ENCODE peak calls at places on chromosomes 2 and 18, in eight cellular contexts. One of them, this sample, is unnamed.

GRCh38 chr2:61172671-61173070 is 10.7 kb downstream of the C2orf74 start:
- DNase-seq in T follicular helper cell: no peak
- DNase-seq in body of pancreas: no peak
- DNase-seq in H1: no peak
- DNase-seq in stimulated activated CD4-positive, alpha-beta T cell treated with anti-CD3 and anti-CD28 coated beads, Interleukin-1b, Interleukin-23, amount 100 ng/mL, for 24 hours: no peak
- DNase-seq in activated CD4-positive, alpha-beta T cell treated with anti-CD3 and anti-CD28 coated beads, Interleukin-2, amount 50 U/mL, for 1 hour: no peak
- DNase-seq in astrocyte: no peak
- DNase-seq in activated T-helper 1 cell treated with anti-CD3 and anti-CD28 coated beads, Interleukin-2, amount 50 U/mL, for 16 hours: no peak
- DNase-seq in this sample: no peak

GRCh38 chr2:232587527-232587926 is 37.0 kb downstream of the EIF4E2 start:
- DNase-seq in T follicular helper cell: no peak
- DNase-seq in body of pancreas: no peak
- DNase-seq in H1: no peak
- DNase-seq in stimulated activated CD4-positive, alpha-beta T cell treated with anti-CD3 and anti-CD28 coated beads, Interleukin-1b, Interleukin-23, amount 100 ng/mL, for 24 hours: no peak
- DNase-seq in activated CD4-positive, alpha-beta T cell treated with anti-CD3 and anti-CD28 coated beads, Interleukin-2, amount 50 U/mL, for 1 hour: no peak
- DNase-seq in astrocyte: no peak
- DNase-seq in activated T-helper 1 cell treated with anti-CD3 and anti-CD28 coated beads, Interleukin-2, amount 50 U/mL, for 16 hours: no peak
- DNase-seq in this sample: no peak

GRCh38 chr2:235956281-235956970 is 211.8 kb downstream of the GBX2 start:
- DNase-seq in T follicular helper cell: no peak
- DNase-seq in body of pancreas: no peak
- DNase-seq in H1: no peak
- DNase-seq in stimulated activated CD4-positive, alpha-beta T cell treated with anti-CD3 and anti-CD28 coated beads, Interleukin-1b, Interleukin-23, amount 100 ng/mL, for 24 hours: no peak
- DNase-seq in activated CD4-positive, alpha-beta T cell treated with anti-CD3 and anti-CD28 coated beads, Interleukin-2, amount 50 U/mL, for 1 hour: no peak
- DNase-seq in astrocyte: no peak
- DNase-seq in activated T-helper 1 cell treated with anti-CD3 and anti-CD28 coated beads, Interleukin-2, amount 50 U/mL, for 16 hours: no peak
- DNase-seq in this sample: no peak

GRCh38 chr18:54280206-54280550 is 10.9 kb downstream of the POLI start:
- DNase-seq in T follicular helper cell: no peak
- DNase-seq in body of pancreas: no peak
- DNase-seq in H1: no peak
- DNase-seq in stimulated activated CD4-positive, alpha-beta T cell treated with anti-CD3 and anti-CD28 coated beads, Interleukin-1b, Interleukin-23, amount 100 ng/mL, for 24 hours: no peak
- DNase-seq in activated CD4-positive, alpha-beta T cell treated with anti-CD3 and anti-CD28 coated beads, Interleukin-2, amount 50 U/mL, for 1 hour: no peak
- DNase-seq in astrocyte: no peak
- DNase-seq in activated T-helper 1 cell treated with anti-CD3 and anti-CD28 coated beads, Interleukin-2, amount 50 U/mL, for 16 hours: no peak
- DNase-seq in this sample: no peak

GRCh38 chr2:172416447-172417058 is 10.8 kb upstream of the ITGA6 start:
- DNase-seq in T follicular helper cell: no peak
- DNase-seq in body of pancreas: no peak
- DNase-seq in H1: no peak
- DNase-seq in stimulated activated CD4-positive, alpha-beta T cell treated with anti-CD3 and anti-CD28 coated beads, Interleukin-1b, Interleukin-23, amount 100 ng/mL, for 24 hours: no peak
- DNase-seq in activated CD4-positive, alpha-beta T cell treated with anti-CD3 and anti-CD28 coated beads, Interleukin-2, amount 50 U/mL, for 1 hour: no peak
- DNase-seq in astrocyte: no peak
- DNase-seq in activated T-helper 1 cell treated with anti-CD3 and anti-CD28 coated beads, Interleukin-2, amount 50 U/mL, for 16 hours: no peak
- DNase-seq in this sample: no peak

GRCh38 chr2:128547667-128548066 is 229.0 kb upstream of the HS6ST1 start:
- DNase-seq in T follicular helper cell: no peak
- DNase-seq in body of pancreas: no peak
- DNase-seq in H1: no peak
- DNase-seq in stimulated activated CD4-positive, alpha-beta T cell treated with anti-CD3 and anti-CD28 coated beads, Interleukin-1b, Interleukin-23, amount 100 ng/mL, for 24 hours: no peak
- DNase-seq in activated CD4-positive, alpha-beta T cell treated with anti-CD3 and anti-CD28 coated beads, Interleukin-2, amount 50 U/mL, for 1 hour: no peak
- DNase-seq in astrocyte: no peak
- DNase-seq in activated T-helper 1 cell treated with anti-CD3 and anti-CD28 coated beads, Interleukin-2, amount 50 U/mL, for 16 hours: no peak
- DNase-seq in this sample: no peak

GRCh38 chr2:40455661-40456060 is 3.8 kb upstream of the SLC8A1 start:
- DNase-seq in T follicular helper cell: no peak
- DNase-seq in body of pancreas: no peak
- DNase-seq in H1: no peak
- DNase-seq in stimulated activated CD4-positive, alpha-beta T cell treated with anti-CD3 and anti-CD28 coated beads, Interleukin-1b, Interleukin-23, amount 100 ng/mL, for 24 hours: no peak
- DNase-seq in activated CD4-positive, alpha-beta T cell treated with anti-CD3 and anti-CD28 coated beads, Interleukin-2, amount 50 U/mL, for 1 hour: no peak
- DNase-seq in astrocyte: no peak
- DNase-seq in activated T-helper 1 cell treated with anti-CD3 and anti-CD28 coated beads, Interleukin-2, amount 50 U/mL, for 16 hours: no peak
- DNase-seq in this sample: no peak

GRCh38 chr18:54197747-54198411 is 26.6 kb downstream of the MBD2 start:
- DNase-seq in T follicular helper cell: no peak
- DNase-seq in body of pancreas: no peak
- DNase-seq in H1: no peak
- DNase-seq in stimulated activated CD4-positive, alpha-beta T cell treated with anti-CD3 and anti-CD28 coated beads, Interleukin-1b, Interleukin-23, amount 100 ng/mL, for 24 hours: no peak
- DNase-seq in activated CD4-positive, alpha-beta T cell treated with anti-CD3 and anti-CD28 coated beads, Interleukin-2, amount 50 U/mL, for 1 hour: no peak
- DNase-seq in astrocyte: no peak
- DNase-seq in activated T-helper 1 cell treated with anti-CD3 and anti-CD28 coated beads, Interleukin-2, amount 50 U/mL, for 16 hours: no peak
- DNase-seq in this sample: no peak

GRCh38 chr2:233705911-233706506 is 6.7 kb upstream of the UGT1A5 start:
- DNase-seq in T follicular helper cell: no peak
- DNase-seq in body of pancreas: peak
- DNase-seq in H1: no peak
- DNase-seq in stimulated activated CD4-positive, alpha-beta T cell treated with anti-CD3 and anti-CD28 coated beads, Interleukin-1b, Interleukin-23, amount 100 ng/mL, for 24 hours: no peak
- DNase-seq in activated CD4-positive, alpha-beta T cell treated with anti-CD3 and anti-CD28 coated beads, Interleukin-2, amount 50 U/mL, for 1 hour: no peak
- DNase-seq in astrocyte: peak
- DNase-seq in activated T-helper 1 cell treated with anti-CD3 and anti-CD28 coated beads, Interleukin-2, amount 50 U/mL, for 16 hours: no peak
- DNase-seq in this sample: no peak

GRCh38 chr2:156329031-156329921 is 3.2 kb downstream of the NR4A2 start:
- DNase-seq in T follicular helper cell: no peak
- DNase-seq in body of pancreas: no peak
- DNase-seq in H1: no peak
- DNase-seq in stimulated activated CD4-positive, alpha-beta T cell treated with anti-CD3 and anti-CD28 coated beads, Interleukin-1b, Interleukin-23, amount 100 ng/mL, for 24 hours: no peak
- DNase-seq in activated CD4-positive, alpha-beta T cell treated with anti-CD3 and anti-CD28 coated beads, Interleukin-2, amount 50 U/mL, for 1 hour: no peak
- DNase-seq in astrocyte: no peak
- DNase-seq in activated T-helper 1 cell treated with anti-CD3 and anti-CD28 coated beads, Interleukin-2, amount 50 U/mL, for 16 hours: no peak
- DNase-seq in this sample: no peak

GRCh38 chr2:88016948-88017779 is 817 bp upstream of the RNU2-63P start:
- DNase-seq in T follicular helper cell: no peak
- DNase-seq in body of pancreas: peak
- DNase-seq in H1: no peak
- DNase-seq in stimulated activated CD4-positive, alpha-beta T cell treated with anti-CD3 and anti-CD28 coated beads, Interleukin-1b, Interleukin-23, amount 100 ng/mL, for 24 hours: no peak
- DNase-seq in activated CD4-positive, alpha-beta T cell treated with anti-CD3 and anti-CD28 coated beads, Interleukin-2, amount 50 U/mL, for 1 hour: no peak
- DNase-seq in astrocyte: peak
- DNase-seq in activated T-helper 1 cell treated with anti-CD3 and anti-CD28 coated beads, Interleukin-2, amount 50 U/mL, for 16 hours: peak
- DNase-seq in this sample: peak

GRCh38 chr2:2238726-2239269 is 92.3 kb downstream of the MYT1L start:
- DNase-seq in T follicular helper cell: no peak
- DNase-seq in body of pancreas: no peak
- DNase-seq in H1: no peak
- DNase-seq in stimulated activated CD4-positive, alpha-beta T cell treated with anti-CD3 and anti-CD28 coated beads, Interleukin-1b, Interleukin-23, amount 100 ng/mL, for 24 hours: no peak
- DNase-seq in activated CD4-positive, alpha-beta T cell treated with anti-CD3 and anti-CD28 coated beads, Interleukin-2, amount 50 U/mL, for 1 hour: no peak
- DNase-seq in astrocyte: no peak
- DNase-seq in activated T-helper 1 cell treated with anti-CD3 and anti-CD28 coated beads, Interleukin-2, amount 50 U/mL, for 16 hours: no peak
- DNase-seq in this sample: no peak

GRCh38 chr2:9406529-9407362 is 16.6 kb downstream of the ITGB1BP1 start:
- DNase-seq in T follicular helper cell: no peak
- DNase-seq in body of pancreas: no peak
- DNase-seq in H1: no peak
- DNase-seq in stimulated activated CD4-positive, alpha-beta T cell treated with anti-CD3 and anti-CD28 coated beads, Interleukin-1b, Interleukin-23, amount 100 ng/mL, for 24 hours: no peak
- DNase-seq in activated CD4-positive, alpha-beta T cell treated with anti-CD3 and anti-CD28 coated beads, Interleukin-2, amount 50 U/mL, for 1 hour: no peak
- DNase-seq in astrocyte: no peak
- DNase-seq in activated T-helper 1 cell treated with anti-CD3 and anti-CD28 coated beads, Interleukin-2, amount 50 U/mL, for 16 hours: no peak
- DNase-seq in this sample: no peak

GRCh38 chr2:120809576-120810440 is 74.1 kb downstream of the GLI2 start:
- DNase-seq in T follicular helper cell: no peak
- DNase-seq in body of pancreas: no peak
- DNase-seq in H1: no peak
- DNase-seq in stimulated activated CD4-positive, alpha-beta T cell treated with anti-CD3 and anti-CD28 coated beads, Interleukin-1b, Interleukin-23, amount 100 ng/mL, for 24 hours: no peak
- DNase-seq in activated CD4-positive, alpha-beta T cell treated with anti-CD3 and anti-CD28 coated beads, Interleukin-2, amount 50 U/mL, for 1 hour: no peak
- DNase-seq in astrocyte: no peak
- DNase-seq in activated T-helper 1 cell treated with anti-CD3 and anti-CD28 coated beads, Interleukin-2, amount 50 U/mL, for 16 hours: no peak
- DNase-seq in this sample: no peak

GRCh38 chr2:217616936-217617335 is 385.9 kb downstream of the TNS1 start:
- DNase-seq in T follicular helper cell: no peak
- DNase-seq in body of pancreas: no peak
- DNase-seq in H1: no peak
- DNase-seq in stimulated activated CD4-positive, alpha-beta T cell treated with anti-CD3 and anti-CD28 coated beads, Interleukin-1b, Interleukin-23, amount 100 ng/mL, for 24 hours: no peak
- DNase-seq in activated CD4-positive, alpha-beta T cell treated with anti-CD3 and anti-CD28 coated beads, Interleukin-2, amount 50 U/mL, for 1 hour: no peak
- DNase-seq in astrocyte: peak
- DNase-seq in activated T-helper 1 cell treated with anti-CD3 and anti-CD28 coated beads, Interleukin-2, amount 50 U/mL, for 16 hours: no peak
- DNase-seq in this sample: no peak

GRCh38 chr2:72292433-72292832 is 144.8 kb upstream of the CYP26B1 start:
- DNase-seq in T follicular helper cell: no peak
- DNase-seq in body of pancreas: no peak
- DNase-seq in H1: no peak
- DNase-seq in stimulated activated CD4-positive, alpha-beta T cell treated with anti-CD3 and anti-CD28 coated beads, Interleukin-1b, Interleukin-23, amount 100 ng/mL, for 24 hours: no peak
- DNase-seq in activated CD4-positive, alpha-beta T cell treated with anti-CD3 and anti-CD28 coated beads, Interleukin-2, amount 50 U/mL, for 1 hour: no peak
- DNase-seq in astrocyte: no peak
- DNase-seq in activated T-helper 1 cell treated with anti-CD3 and anti-CD28 coated beads, Interleukin-2, amount 50 U/mL, for 16 hours: no peak
- DNase-seq in this sample: no peak

GRCh38 chr2:201183373-201183742 is 417 bp downstream of the CASP10 start:
- DNase-seq in T follicular helper cell: no peak
- DNase-seq in body of pancreas: no peak
- DNase-seq in H1: no peak
- DNase-seq in stimulated activated CD4-positive, alpha-beta T cell treated with anti-CD3 and anti-CD28 coated beads, Interleukin-1b, Interleukin-23, amount 100 ng/mL, for 24 hours: no peak
- DNase-seq in activated CD4-positive, alpha-beta T cell treated with anti-CD3 and anti-CD28 coated beads, Interleukin-2, amount 50 U/mL, for 1 hour: no peak
- DNase-seq in astrocyte: no peak
- DNase-seq in activated T-helper 1 cell treated with anti-CD3 and anti-CD28 coated beads, Interleukin-2, amount 50 U/mL, for 16 hours: no peak
- DNase-seq in this sample: no peak

GRCh38 chr18:63301458-63301857 is 18.1 kb downstream of the BCL2 start:
- DNase-seq in T follicular helper cell: no peak
- DNase-seq in body of pancreas: no peak
- DNase-seq in H1: no peak
- DNase-seq in stimulated activated CD4-positive, alpha-beta T cell treated with anti-CD3 and anti-CD28 coated beads, Interleukin-1b, Interleukin-23, amount 100 ng/mL, for 24 hours: no peak
- DNase-seq in activated CD4-positive, alpha-beta T cell treated with anti-CD3 and anti-CD28 coated beads, Interleukin-2, amount 50 U/mL, for 1 hour: no peak
- DNase-seq in astrocyte: no peak
- DNase-seq in activated T-helper 1 cell treated with anti-CD3 and anti-CD28 coated beads, Interleukin-2, amount 50 U/mL, for 16 hours: no peak
- DNase-seq in this sample: no peak

GRCh38 chr2:239937866-239938640 is 87.1 kb downstream of the NDUFA10 start:
- DNase-seq in T follicular helper cell: no peak
- DNase-seq in body of pancreas: no peak
- DNase-seq in H1: no peak
- DNase-seq in stimulated activated CD4-positive, alpha-beta T cell treated with anti-CD3 and anti-CD28 coated beads, Interleukin-1b, Interleukin-23, amount 100 ng/mL, for 24 hours: no peak
- DNase-seq in activated CD4-positive, alpha-beta T cell treated with anti-CD3 and anti-CD28 coated beads, Interleukin-2, amount 50 U/mL, for 1 hour: no peak
- DNase-seq in astrocyte: no peak
- DNase-seq in activated T-helper 1 cell treated with anti-CD3 and anti-CD28 coated beads, Interleukin-2, amount 50 U/mL, for 16 hours: no peak
- DNase-seq in this sample: no peak

GRCh38 chr2:46329803-46330775 is 32.9 kb downstream of the EPAS1 start:
- DNase-seq in T follicular helper cell: no peak
- DNase-seq in body of pancreas: no peak
- DNase-seq in H1: no peak
- DNase-seq in stimulated activated CD4-positive, alpha-beta T cell treated with anti-CD3 and anti-CD28 coated beads, Interleukin-1b, Interleukin-23, amount 100 ng/mL, for 24 hours: no peak
- DNase-seq in activated CD4-positive, alpha-beta T cell treated with anti-CD3 and anti-CD28 coated beads, Interleukin-2, amount 50 U/mL, for 1 hour: no peak
- DNase-seq in astrocyte: peak
- DNase-seq in activated T-helper 1 cell treated with anti-CD3 and anti-CD28 coated beads, Interleukin-2, amount 50 U/mL, for 16 hours: no peak
- DNase-seq in this sample: no peak

GRCh38 chr2:192126912-192127311 is 67.8 kb downstream of the TMEFF2 start:
- DNase-seq in T follicular helper cell: no peak
- DNase-seq in body of pancreas: no peak
- DNase-seq in H1: no peak
- DNase-seq in stimulated activated CD4-positive, alpha-beta T cell treated with anti-CD3 and anti-CD28 coated beads, Interleukin-1b, Interleukin-23, amount 100 ng/mL, for 24 hours: no peak
- DNase-seq in activated CD4-positive, alpha-beta T cell treated with anti-CD3 and anti-CD28 coated beads, Interleukin-2, amount 50 U/mL, for 1 hour: no peak
- DNase-seq in astrocyte: no peak
- DNase-seq in activated T-helper 1 cell treated with anti-CD3 and anti-CD28 coated beads, Interleukin-2, amount 50 U/mL, for 16 hours: no peak
- DNase-seq in this sample: no peak

GRCh38 chr2:98697651-98698337 is 33.1 kb downstream of the MGAT4A start:
- DNase-seq in T follicular helper cell: no peak
- DNase-seq in body of pancreas: no peak
- DNase-seq in H1: no peak
- DNase-seq in stimulated activated CD4-positive, alpha-beta T cell treated with anti-CD3 and anti-CD28 coated beads, Interleukin-1b, Interleukin-23, amount 100 ng/mL, for 24 hours: no peak
- DNase-seq in activated CD4-positive, alpha-beta T cell treated with anti-CD3 and anti-CD28 coated beads, Interleukin-2, amount 50 U/mL, for 1 hour: no peak
- DNase-seq in astrocyte: no peak
- DNase-seq in activated T-helper 1 cell treated with anti-CD3 and anti-CD28 coated beads, Interleukin-2, amount 50 U/mL, for 16 hours: no peak
- DNase-seq in this sample: no peak

GRCh38 chr18:77012751-77013550 is 119.6 kb downstream of the MBP start:
- DNase-seq in T follicular helper cell: no peak
- DNase-seq in body of pancreas: no peak
- DNase-seq in H1: no peak
- DNase-seq in stimulated activated CD4-positive, alpha-beta T cell treated with anti-CD3 and anti-CD28 coated beads, Interleukin-1b, Interleukin-23, amount 100 ng/mL, for 24 hours: no peak
- DNase-seq in activated CD4-positive, alpha-beta T cell treated with anti-CD3 and anti-CD28 coated beads, Interleukin-2, amount 50 U/mL, for 1 hour: no peak
- DNase-seq in astrocyte: no peak
- DNase-seq in activated T-helper 1 cell treated with anti-CD3 and anti-CD28 coated beads, Interleukin-2, amount 50 U/mL, for 16 hours: no peak
- DNase-seq in this sample: no peak

GRCh38 chr2:127721311-127721977 is 20.1 kb downstream of the SFT2D3 start:
- DNase-seq in T follicular helper cell: no peak
- DNase-seq in body of pancreas: no peak
- DNase-seq in H1: no peak
- DNase-seq in stimulated activated CD4-positive, alpha-beta T cell treated with anti-CD3 and anti-CD28 coated beads, Interleukin-1b, Interleukin-23, amount 100 ng/mL, for 24 hours: no peak
- DNase-seq in activated CD4-positive, alpha-beta T cell treated with anti-CD3 and anti-CD28 coated beads, Interleukin-2, amount 50 U/mL, for 1 hour: no peak
- DNase-seq in astrocyte: peak
- DNase-seq in activated T-helper 1 cell treated with anti-CD3 and anti-CD28 coated beads, Interleukin-2, amount 50 U/mL, for 16 hours: no peak
- DNase-seq in this sample: no peak

This sample was measured in Panc1.